ENCODE peak calls at places on chromosomes 12 and 14, in six cellular contexts. B, M, O, J, Z and D are unnamed samples.

GRCh38 chr12:83335748-83336147 is 649.0 kb downstream of the TMTC2 start:
- DNase-seq in B (no peak), M (no peak), O (no peak), J (no peak), Z (no peak), D (no peak)

GRCh38 chr12:122090759-122091535 is 12.4 kb downstream of the MLXIP start:
- DNase-seq in B (peak; percentile 86), M (no peak), O (no peak), J (no peak), Z (peak; percentile 45), D (no peak)

GRCh38 chr14:65357091-65357490 is 55.4 kb upstream of the FUT8 start:
- DNase-seq in B (no peak), M (no peak), O (no peak), J (no peak), Z (no peak), D (no peak)

GRCh38 chr12:58443273-58443980 is 476.9 kb downstream of the LRIG3 start:
- DNase-seq in B (peak; percentile 31), M (no peak), O (no peak), J (no peak), Z (peak; percentile 20), D (no peak)

GRCh38 chr12:86138770-86139169 is 117.4 kb downstream of the MGAT4C start:
- DNase-seq in B (no peak), M (no peak), O (no peak), J (no peak), Z (no peak), D (no peak)

GRCh38 chr14:53723221-53723620 is 233.4 kb downstream of the BMP4 start:
- DNase-seq in B (no peak), M (no peak), O (no peak), J (no peak), Z (no peak), D (no peak)

GRCh38 chr12:109900752-109901580 is 892 bp downstream of the TCHP start:
- DNase-seq in B (no peak), M (no peak), O (no peak), J (no peak), Z (peak; percentile 21), D (peak; percentile 40)

GRCh38 chr14:31411218-31411727 is 9.1 kb downstream of the HEATR5A start:
- DNase-seq in B (no peak), M (no peak), O (no peak), J (no peak), Z (no peak), D (no peak)

GRCh38 chr14:101460986-101461750 is 100.1 kb upstream of the DIO3 start:
- DNase-seq in B (no peak), M (no peak), O (no peak), J (no peak), Z (no peak), D (no peak)

GRCh38 chr14:22472935-22473854 is 115.8 kb downstream of the DAD1 start:
- DNase-seq in B (peak; percentile 17), M (no peak), O (peak; percentile 45), J (no peak), Z (peak; percentile 30), D (peak; percentile 21)

GRCh38 chr14:68520637-68521556 is 272.0 kb downstream of the ZFP36L1 start:
- DNase-seq in B (peak; percentile 51), M (no peak), O (no peak), J (no peak), Z (no peak), D (no peak)

GRCh38 chr14:103404920-103405319 is 19.7 kb downstream of the MARK3 start:
- DNase-seq in B (no peak), M (no peak), O (no peak), J (no peak), Z (no peak), D (no peak)